ENCODE peak calls at places on chromosome 13, in eight cellular contexts. W is activated effector memory CD4-positive, alpha-beta T cell treated with Interleukin-2 at 50 U/mL for 16 hours; Z is NCI-H748 treated with DMSO at 0.1 percent for 48 hours; N is pancreas; I is heart left ventricle; A is cerebellum; T is EH; L is T-helper 1 cell. K is an unnamed sample.

GRCh38 chr13:77056382-77056781 is 29.4 kb upstream of the FBXL3 start:
- DNase-seq in W (no peak), Z (no peak), N (no peak), I (no peak), A (no peak), T (no peak), L (no peak), K (no peak)

GRCh38 chr13:33279898-33280549 is 5.5 kb downstream of the STARD13 start:
- DNase-seq in W (no peak), Z (no peak), N (no peak), I (no peak), A (no peak), T (peak), L (no peak), K (no peak)

GRCh38 chr13:40460116-40460515 is 206.3 kb downstream of the FOXO1 start:
- DNase-seq in W (no peak), Z (no peak), N (no peak), I (no peak), A (no peak), T (peak), L (no peak), K (no peak)

GRCh38 chr13:45142440-45143345 is 22.4 kb downstream of the GTF2F2 start:
- DNase-seq in W (no peak), Z (no peak), N (no peak), I (no peak), A (no peak), T (peak), L (no peak), K (no peak)

GRCh38 chr13:32682740-32683139 is 96.5 kb downstream of the PDS5B start:
- DNase-seq in W (no peak), Z (no peak), N (no peak), I (no peak), A (no peak), T (no peak), L (no peak), K (no peak)

GRCh38 chr13:47903836-47904235 is 97.2 kb downstream of the SUCLA2 start:
- DNase-seq in W (no peak), Z (no peak), N (no peak), I (no peak), A (no peak), T (peak), L (no peak), K (no peak)

GRCh38 chr13:94251801-94252200 is 227.7 kb downstream of the DCT start:
- DNase-seq in W (no peak), Z (no peak), N (no peak), I (no peak), A (no peak), T (no peak), L (no peak), K (no peak)

GRCh38 chr13:40316301-40316700 is 350.1 kb downstream of the FOXO1 start:
- DNase-seq in W (no peak), Z (no peak), N (no peak), I (no peak), A (no peak), T (no peak), L (no peak), K (no peak)

GRCh38 chr13:30464496-30465351 is 1.0 kb downstream of the HMGB1 start:
- DNase-seq in W (peak), Z (peak), N (peak), I (peak), A (peak), T (peak), L (peak), K (peak)

GRCh38 chr13:71772376-71772775 is 94.6 kb downstream of the DACH1 start:
- DNase-seq in W (no peak), Z (no peak), N (no peak), I (no peak), A (no peak), T (no peak), L (no peak), K (no peak)

GRCh38 chr13:59422646-59423045 is 741.1 kb downstream of the DIAPH3 start:
- DNase-seq in W (no peak), Z (no peak), N (no peak), I (no peak), A (no peak), T (peak), L (no peak), K (no peak)

K was measured in tibial artery.